ENCODE peak calls at places on chromosomes 5 and 9, in five cellular contexts. C, S, J, B and L are unnamed samples.
A peak's percentile ranks its signal among the peaks of the same experiment; 100 is the strongest.

GRCh38 chr5:79697222-79698164 is 7.9 kb downstream of the CMYA5 start:
- DNase-seq in S (no peak), C (no peak), J (no peak), B (no peak), L (no peak)

GRCh38 chr9:127347831-127348699 is 48.9 kb upstream of the SLC2A8 start:
- DNase-seq in J (peak; percentile 69), C (no peak), S (no peak), B (no peak), L (peak; percentile 33)

GRCh38 chr5:159712672-159713071 is 203.6 kb upstream of the ADRA1B start:
- DNase-seq in B (no peak), J (no peak), C (no peak), S (no peak), L (peak; percentile 20)

GRCh38 chr5:129243058-129243457 is 148.5 kb downstream of the ISOC1 start:
- DNase-seq in S (no peak), J (no peak), B (no peak), C (no peak), L (no peak)

GRCh38 chr5:181187500-181188213 is 17.3 kb downstream of the TRIM7 start:
- DNase-seq in C (peak; percentile 86), B (peak; percentile 88), S (no peak), J (peak; percentile 78), L (peak; percentile 87)

GRCh38 chr5:126198509-126198908 is 224.7 kb upstream of the GRAMD2B start:
- DNase-seq in B (no peak), C (no peak), J (no peak), S (no peak), L (no peak)

GRCh38 chr5:42321800-42322199 is 101.4 kb upstream of the GHR start:
- DNase-seq in S (no peak), B (no peak), J (no peak), C (no peak), L (no peak)

GRCh38 chr9:127567119-127567897 is 44.8 kb upstream of the STXBP1 start:
- DNase-seq in S (no peak), B (peak; percentile 69), J (peak; percentile 66), C (peak; percentile 80), L (peak; percentile 54)